ENCODE peak calls at places on chromosomes 3 and 15, in five cellular contexts. One of them, this sample, is unnamed.

GRCh38 chr3:129245141-129245540 is 4.3 kb upstream of the COPG1 start:
- DNase-seq in OCI-LY7: no peak
- DNase-seq in hepatocyte: no peak
- DNase-seq in HCT116: no peak
- DNase-seq in SK-N-SH: no peak
- DNase-seq in this sample: peak

GRCh38 chr3:31962801-31963205 is 18.3 kb downstream of the OSBPL10 start:
- DNase-seq in SK-N-SH: no peak
- DNase-seq in HCT116: no peak
- DNase-seq in OCI-LY7: no peak
- DNase-seq in hepatocyte: no peak
- DNase-seq in this sample: peak

GRCh38 chr15:25220834-25221233 is 218.0 kb downstream of the UBE3A start:
- DNase-seq in HCT116: no peak
- DNase-seq in hepatocyte: no peak
- DNase-seq in SK-N-SH: no peak
- DNase-seq in OCI-LY7: no peak
- DNase-seq in this sample: no peak

GRCh38 chr15:40247406-40247971 is 8.6 kb downstream of the PAK6 start:
- DNase-seq in HCT116: no peak
- DNase-seq in SK-N-SH: no peak
- DNase-seq in OCI-LY7: no peak
- DNase-seq in hepatocyte: no peak
- DNase-seq in this sample: no peak

GRCh38 chr3:131957511-131957910 is 77.3 kb downstream of the CPNE4 start:
- DNase-seq in OCI-LY7: no peak
- DNase-seq in HCT116: no peak
- DNase-seq in hepatocyte: no peak
- DNase-seq in SK-N-SH: no peak
- DNase-seq in this sample: no peak

GRCh38 chr3:27681249-27681748 is 40.8 kb downstream of the EOMES start:
- DNase-seq in HCT116: peak
- DNase-seq in OCI-LY7: peak
- DNase-seq in hepatocyte: peak
- DNase-seq in SK-N-SH: peak
- DNase-seq in this sample: peak

GRCh38 chr3:77256584-77257488 is 216.9 kb downstream of the ROBO2 start:
- DNase-seq in HCT116: no peak
- DNase-seq in hepatocyte: no peak
- DNase-seq in SK-N-SH: no peak
- DNase-seq in OCI-LY7: no peak
- DNase-seq in this sample: no peak

GRCh38 chr15:72534522-72534921 is 60.4 kb downstream of the ARIH1 start:
- DNase-seq in OCI-LY7: no peak
- DNase-seq in SK-N-SH: no peak
- DNase-seq in hepatocyte: no peak
- DNase-seq in HCT116: no peak
- DNase-seq in this sample: no peak

GRCh38 chr3:173479301-173479700 is 81.8 kb downstream of the NLGN1 start:
- DNase-seq in hepatocyte: no peak
- DNase-seq in OCI-LY7: no peak
- DNase-seq in SK-N-SH: no peak
- DNase-seq in HCT116: no peak
- DNase-seq in this sample: no peak

GRCh38 chr3:127102587-127102986 is 90.3 kb upstream of the PRR23E start:
- DNase-seq in hepatocyte: no peak
- DNase-seq in SK-N-SH: no peak
- DNase-seq in HCT116: no peak
- DNase-seq in OCI-LY7: no peak
- DNase-seq in this sample: no peak

GRCh38 chr3:177381070-177381469 is 183.8 kb upstream of the TBL1XR1 start:
- DNase-seq in SK-N-SH: no peak
- DNase-seq in OCI-LY7: no peak
- DNase-seq in HCT116: no peak
- DNase-seq in hepatocyte: no peak
- DNase-seq in this sample: no peak

GRCh38 chr3:150302246-150302645 is 105.9 kb upstream of the TSC22D2 start:
- DNase-seq in SK-N-SH: no peak
- DNase-seq in OCI-LY7: no peak
- DNase-seq in hepatocyte: no peak
- DNase-seq in HCT116: no peak
- DNase-seq in this sample: no peak

GRCh38 chr3:154247806-154248480 is 76.3 kb downstream of the DHX36 start:
- DNase-seq in OCI-LY7: no peak
- DNase-seq in SK-N-SH: no peak
- DNase-seq in hepatocyte: no peak
- DNase-seq in HCT116: no peak
- DNase-seq in this sample: no peak

GRCh38 chr3:141444586-141445285 is 42.1 kb upstream of the RASA2 start:
- DNase-seq in OCI-LY7: no peak
- DNase-seq in hepatocyte: no peak
- DNase-seq in HCT116: no peak
- DNase-seq in SK-N-SH: no peak
- DNase-seq in this sample: no peak

GRCh38 chr15:92430067-92430435 is 36.4 kb downstream of the ST8SIA2 start:
- DNase-seq in hepatocyte: no peak
- DNase-seq in SK-N-SH: peak
- DNase-seq in HCT116: no peak
- DNase-seq in OCI-LY7: no peak
- DNase-seq in this sample: no peak

GRCh38 chr3:164479406-164479805 is 598.9 kb downstream of the SI start:
- DNase-seq in HCT116: no peak
- DNase-seq in hepatocyte: no peak
- DNase-seq in SK-N-SH: no peak
- DNase-seq in OCI-LY7: no peak
- DNase-seq in this sample: no peak

GRCh38 chr3:171936231-171936841 is 93.2 kb downstream of the TMEM212 start:
- DNase-seq in OCI-LY7: no peak
- DNase-seq in hepatocyte: peak
- DNase-seq in SK-N-SH: no peak
- DNase-seq in HCT116: no peak
- DNase-seq in this sample: peak

GRCh38 chr3:138937690-138938055 is 9.3 kb downstream of the FOXL2 start:
- DNase-seq in hepatocyte: no peak
- DNase-seq in HCT116: no peak
- DNase-seq in SK-N-SH: peak
- DNase-seq in OCI-LY7: no peak
- DNase-seq in this sample: no peak

GRCh38 chr15:36389107-36389506 is 190.3 kb upstream of the CDIN1 start:
- DNase-seq in HCT116: no peak
- DNase-seq in OCI-LY7: no peak
- DNase-seq in hepatocyte: no peak
- DNase-seq in SK-N-SH: peak
- DNase-seq in this sample: no peak

GRCh38 chr3:126267169-126267975 is 87.0 kb upstream of the ALDH1L1 start:
- DNase-seq in HCT116: peak
- DNase-seq in hepatocyte: peak
- DNase-seq in OCI-LY7: no peak
- DNase-seq in SK-N-SH: peak
- DNase-seq in this sample: peak

GRCh38 chr15:85316244-85316934 is 64.0 kb upstream of the AKAP13 start:
- DNase-seq in OCI-LY7: no peak
- DNase-seq in hepatocyte: peak
- DNase-seq in HCT116: peak
- DNase-seq in SK-N-SH: no peak
- DNase-seq in this sample: peak

GRCh38 chr3:124263168-124263567 is 271.2 kb upstream of the ROPN1 start:
- DNase-seq in HCT116: no peak
- DNase-seq in hepatocyte: peak
- DNase-seq in OCI-LY7: no peak
- DNase-seq in SK-N-SH: no peak
- DNase-seq in this sample: peak

GRCh38 chr3:31840252-31840651 is 140.8 kb downstream of the OSBPL10 start:
- DNase-seq in OCI-LY7: no peak
- DNase-seq in HCT116: no peak
- DNase-seq in hepatocyte: no peak
- DNase-seq in SK-N-SH: no peak
- DNase-seq in this sample: no peak

GRCh38 chr3:195883801-195884200 is 24.6 kb downstream of the TNK2 start:
- DNase-seq in hepatocyte: no peak
- DNase-seq in OCI-LY7: no peak
- DNase-seq in HCT116: no peak
- DNase-seq in SK-N-SH: no peak
- DNase-seq in this sample: no peak

GRCh38 chr3:124838963-124839362 is 48.2 kb downstream of the ITGB5 start:
- DNase-seq in HCT116: no peak
- DNase-seq in hepatocyte: peak
- DNase-seq in SK-N-SH: no peak
- DNase-seq in OCI-LY7: no peak
- DNase-seq in this sample: no peak

GRCh38 chr3:13296662-13297061 is 123.5 kb downstream of the NUP210 start:
- DNase-seq in SK-N-SH: no peak
- DNase-seq in hepatocyte: no peak
- DNase-seq in HCT116: no peak
- DNase-seq in OCI-LY7: peak
- DNase-seq in this sample: no peak

GRCh38 chr3:150104564-150104963 is 133.9 kb upstream of the PFN2 start:
- DNase-seq in hepatocyte: no peak
- DNase-seq in OCI-LY7: no peak
- DNase-seq in HCT116: no peak
- DNase-seq in SK-N-SH: no peak
- DNase-seq in this sample: no peak

GRCh38 chr3:189168711-189169110 is 3.1 kb upstream of the TPRG1 start:
- DNase-seq in OCI-LY7: no peak
- DNase-seq in hepatocyte: no peak
- DNase-seq in SK-N-SH: no peak
- DNase-seq in HCT116: no peak
- DNase-seq in this sample: no peak

GRCh38 chr3:189171707-189172106 is at the start of gene TPRG1:
- DNase-seq in hepatocyte: no peak
- DNase-seq in OCI-LY7: no peak
- DNase-seq in SK-N-SH: no peak
- DNase-seq in HCT116: no peak
- DNase-seq in this sample: no peak

GRCh38 chr3:189169728-189170127 is 2.0 kb upstream of the TPRG1 start:
- DNase-seq in HCT116: no peak
- DNase-seq in hepatocyte: no peak
- DNase-seq in SK-N-SH: peak
- DNase-seq in OCI-LY7: peak
- DNase-seq in this sample: no peak

GRCh38 chr3:189170559-189170958 is 1.2 kb upstream of the TPRG1 start:
- DNase-seq in OCI-LY7: no peak
- DNase-seq in hepatocyte: no peak
- DNase-seq in HCT116: no peak
- DNase-seq in SK-N-SH: no peak
- DNase-seq in this sample: peak

DNA sequence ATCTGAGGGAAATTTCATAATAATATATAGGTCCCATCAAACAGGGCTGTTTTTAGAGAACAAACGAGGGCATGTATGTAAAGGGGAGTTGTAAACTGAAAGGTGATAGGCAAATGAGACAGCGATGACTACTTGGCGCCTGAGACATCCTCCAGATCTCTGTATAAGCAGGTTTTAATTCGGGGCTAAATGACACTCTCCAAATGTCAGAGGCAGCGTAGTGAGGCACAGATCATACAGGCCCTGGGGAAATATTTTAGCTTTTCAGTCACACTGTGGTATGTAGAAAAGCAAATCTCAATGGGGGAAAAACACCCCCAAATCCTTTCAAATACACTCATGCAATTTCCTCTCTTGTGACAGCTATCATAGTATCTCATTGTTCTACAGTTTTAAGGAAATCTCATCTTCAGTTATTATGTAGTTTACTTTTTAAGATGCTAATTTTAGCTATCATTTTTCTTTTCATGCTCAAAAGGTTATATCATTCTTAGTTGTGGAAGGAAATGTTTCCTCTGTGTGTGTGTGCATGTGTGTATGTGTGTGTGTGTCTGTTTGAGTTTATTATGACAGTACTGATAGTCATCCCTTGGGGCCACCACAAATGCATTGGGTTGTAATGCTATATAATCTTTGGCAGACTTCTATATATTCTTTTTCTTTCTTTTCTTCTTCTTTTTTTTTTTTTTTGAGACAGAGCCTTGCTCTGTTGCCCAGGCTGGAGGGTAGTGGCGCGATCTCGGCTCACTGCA is 1.1 kb downstream of the TPRG1 start:
- DNase-seq in HCT116: no peak
- DNase-seq in hepatocyte: no peak
- DNase-seq in SK-N-SH: no peak
- DNase-seq in OCI-LY7: no peak
- DNase-seq in this sample: peak
- TF ChIP-seq EZH2phosphoT487 in HCT116: no peak
- TF ChIP-seq EZH2phosphoT487 in hepatocyte: no peak
- TF ChIP-seq EZH2phosphoT487 in SK-N-SH: no peak
- TF ChIP-seq EZH2phosphoT487 in OCI-LY7: no peak
- TF ChIP-seq EZH2phosphoT487 in this sample: no peak

GRCh38 chr3:87370007-87370406 is 93.6 kb upstream of the POU1F1 start:
- DNase-seq in HCT116: no peak
- DNase-seq in SK-N-SH: no peak
- DNase-seq in hepatocyte: no peak
- DNase-seq in OCI-LY7: no peak
- DNase-seq in this sample: no peak
- TF ChIP-seq EZH2phosphoT487 in HCT116: no peak
- TF ChIP-seq EZH2phosphoT487 in SK-N-SH: no peak
- TF ChIP-seq EZH2phosphoT487 in hepatocyte: no peak
- TF ChIP-seq EZH2phosphoT487 in OCI-LY7: no peak
- TF ChIP-seq EZH2phosphoT487 in this sample: no peak

GRCh38 chr3:190619353-190619752 is 105.5 kb downstream of the IL1RAP start:
- DNase-seq in HCT116: no peak
- DNase-seq in SK-N-SH: no peak
- DNase-seq in hepatocyte: no peak
- DNase-seq in OCI-LY7: no peak
- DNase-seq in this sample: no peak

GRCh38 chr3:190615607-190616006 is 101.7 kb downstream of the IL1RAP start:
- DNase-seq in SK-N-SH: no peak
- DNase-seq in HCT116: no peak
- DNase-seq in OCI-LY7: no peak
- DNase-seq in hepatocyte: no peak
- DNase-seq in this sample: no peak

GRCh38 chr3:190616627-190617026 is 102.7 kb downstream of the IL1RAP start:
- DNase-seq in OCI-LY7: no peak
- DNase-seq in SK-N-SH: no peak
- DNase-seq in hepatocyte: no peak
- DNase-seq in HCT116: no peak
- DNase-seq in this sample: no peak

GRCh38 chr3:190618349-190619030 is 104.6 kb downstream of the IL1RAP start:
- DNase-seq in OCI-LY7: no peak
- DNase-seq in SK-N-SH: no peak
- DNase-seq in HCT116: no peak
- DNase-seq in hepatocyte: no peak
- DNase-seq in this sample: no peak

DNA sequence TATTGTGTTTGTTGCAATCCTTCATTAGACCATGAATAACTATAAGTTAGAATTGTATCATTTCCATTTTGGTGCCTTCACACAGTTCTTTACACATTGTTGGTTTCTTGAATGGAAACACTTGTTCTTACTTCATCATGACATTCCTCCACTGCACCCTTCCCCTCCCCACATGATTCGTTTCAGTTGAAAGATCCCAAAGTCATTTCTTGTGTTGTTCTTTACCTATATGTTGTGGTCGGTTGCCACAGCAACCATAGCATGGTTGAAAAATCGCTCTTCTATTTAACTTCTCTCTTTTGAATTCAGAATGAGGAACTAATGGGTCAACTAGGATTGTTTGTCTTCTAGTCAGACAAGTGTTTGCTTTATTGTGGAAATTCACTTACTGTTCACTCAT is 103.3 kb downstream of the IL1RAP start:
- DNase-seq in hepatocyte: no peak
- DNase-seq in HCT116: no peak
- DNase-seq in OCI-LY7: peak
- DNase-seq in SK-N-SH: no peak
- DNase-seq in this sample: peak
- TF ChIP-seq EZH2phosphoT487 in hepatocyte: no peak
- TF ChIP-seq EZH2phosphoT487 in HCT116: no peak
- TF ChIP-seq EZH2phosphoT487 in OCI-LY7: no peak
- TF ChIP-seq EZH2phosphoT487 in SK-N-SH: no peak
- TF ChIP-seq EZH2phosphoT487 in this sample: no peak

GRCh38 chr15:69853572-69853971 is 244.1 kb downstream of the TLE3 start:
- DNase-seq in hepatocyte: peak
- DNase-seq in SK-N-SH: no peak
- DNase-seq in HCT116: peak
- DNase-seq in OCI-LY7: no peak
- DNase-seq in this sample: peak
- TF ChIP-seq EZH2phosphoT487 in hepatocyte: no peak
- TF ChIP-seq EZH2phosphoT487 in SK-N-SH: no peak
- TF ChIP-seq EZH2phosphoT487 in HCT116: no peak
- TF ChIP-seq EZH2phosphoT487 in OCI-LY7: no peak
- TF ChIP-seq EZH2phosphoT487 in this sample: no peak

This sample was measured in PC-3.